ENCODE peak calls at places on chromosomes 5 and 9, in six cellular contexts. O, Z, C, F, N and S are unnamed samples.

GRCh38 chr5:126300293-126300692 is 122.9 kb upstream of the GRAMD2B start:
- DNase-seq in O (no peak), Z (no peak), C (no peak), F (no peak), N (no peak), S (no peak)

GRCh38 chr5:9533096-9533495 is 12.8 kb downstream of the SEMA5A start:
- DNase-seq in O (no peak), Z (peak; percentile 35), C (no peak), F (no peak), N (no peak), S (no peak)

GRCh38 chr9:12538842-12539584 is 154.2 kb upstream of the TYRP1 start:
- DNase-seq in O (no peak), Z (no peak), C (no peak), F (no peak), N (peak; percentile 58), S (no peak)

GRCh38 chr9:70136632-70137031 is 93.0 kb downstream of the MAMDC2 start:
- DNase-seq in O (no peak), Z (peak; percentile 69), C (no peak), F (no peak), N (no peak), S (no peak)

GRCh38 chr5:178230879-178231735 is 1.5 kb downstream of the PHYKPL start:
- DNase-seq in O (peak; percentile 65), Z (peak; percentile 51), C (peak; percentile 46), F (peak; percentile 69), N (peak; percentile 48), S (no peak)

GRCh38 chr5:180153991-180154390 is 55.0 kb downstream of the RASGEF1C start:
- DNase-seq in O (peak; percentile 2), Z (no peak), C (no peak), F (no peak), N (no peak), S (peak; percentile 5)

GRCh38 chr5:180643191-180643851 is 6.1 kb downstream of the FLT4 start:
- DNase-seq in O (no peak), Z (no peak), C (peak; percentile 5), F (no peak), N (no peak), S (no peak)

GRCh38 chr9:24059651-24060050 is 233.6 kb upstream of the ELAVL2 start:
- DNase-seq in O (no peak), Z (no peak), C (no peak), F (no peak), N (no peak), S (no peak)

GRCh38 chr5:135564305-135564704 is 14.5 kb downstream of the CXCL14 start:
- DNase-seq in O (no peak), Z (no peak), C (no peak), F (no peak), N (no peak), S (no peak)

GRCh38 chr5:179475211-179475840 is 75.0 kb upstream of the RUFY1 start:
- DNase-seq in O (no peak), Z (no peak), C (no peak), F (peak; percentile 76), N (no peak), S (no peak)

GRCh38 chr5:8060235-8061139 is 191.5 kb downstream of the MTRR start:
- DNase-seq in O (no peak), Z (no peak), C (no peak), F (peak; percentile 73), N (no peak), S (no peak)

GRCh38 chr5:59081693-59082092 is 498.8 kb downstream of the RAB3C start:
- DNase-seq in O (no peak), Z (no peak), C (no peak), F (no peak), N (no peak), S (no peak)

GRCh38 chr5:66538531-66538930 is 57.7 kb upstream of the MAST4 start:
- DNase-seq in O (no peak), Z (no peak), C (no peak), F (no peak), N (no peak), S (no peak)

GRCh38 chr9:126113176-126113575 is 213.5 kb upstream of the MVB12B start:
- DNase-seq in O (no peak), Z (no peak), C (no peak), F (peak; percentile 16), N (no peak), S (peak; percentile 7)

GRCh38 chr5:2782658-2783057 is 31.2 kb upstream of the IRX2 start:
- DNase-seq in O (no peak), Z (no peak), C (no peak), F (no peak), N (no peak), S (no peak)

GRCh38 chr9:130874783-130875182 is 21.8 kb downstream of the QRFP start:
- DNase-seq in O (no peak), Z (no peak), C (no peak), F (no peak), N (no peak), S (no peak)

GRCh38 chr9:127707766-127708165 is 978 bp downstream of the CFAP157 start:
- DNase-seq in O (peak; percentile 34), Z (no peak), C (no peak), F (no peak), N (no peak), S (no peak)

GRCh38 chr5:5207832-5208231 is 67.7 kb downstream of the ADAMTS16 start:
- DNase-seq in O (no peak), Z (no peak), C (no peak), F (no peak), N (no peak), S (no peak)

GRCh38 chr9:97556036-97556720 is 54.7 kb downstream of the TMOD1 start:
- DNase-seq in O (no peak), Z (no peak), C (no peak), F (no peak), N (no peak), S (no peak)

GRCh38 chr9:14270358-14271077 is 43.4 kb downstream of the NFIB start:
- DNase-seq in O (no peak), Z (peak; percentile 51), C (no peak), F (no peak), N (no peak), S (no peak)

GRCh38 chr5:42653705-42654104 is 102.9 kb upstream of the CCDC152 start:
- DNase-seq in O (no peak), Z (no peak), C (no peak), F (no peak), N (no peak), S (no peak)

GRCh38 chr5:143168171-143168681 is 235.3 kb downstream of the NR3C1 start:
- DNase-seq in O (no peak), Z (no peak), C (no peak), F (no peak), N (no peak), S (no peak)

GRCh38 chr5:40477856-40478546 is 201.7 kb upstream of the PTGER4 start:
- DNase-seq in O (no peak), Z (peak; percentile 29), C (no peak), F (no peak), N (no peak), S (no peak)

GRCh38 chr9:132163457-132163875 is 1.6 kb downstream of the NTNG2 start:
- DNase-seq in O (no peak), Z (peak; percentile 14), C (no peak), F (peak; percentile 78), N (no peak), S (no peak)
- H3K4me1 ChIP-seq in O (peaks cover 7% of the 10 kb centered on the region), Z (peaks cover 2% of the 10 kb centered on the region), C (peaks cover 33% of the 10 kb centered on the region), F (peaks cover 50% of the 10 kb centered on the region), N (peaks cover 51% of the 10 kb centered on the region), S (peaks cover 29% of the 10 kb centered on the region)

GRCh38 chr9:121774715-121775613 is 123.5 kb downstream of the DAB2IP start:
- DNase-seq in O (no peak), Z (no peak), C (peak; percentile 6), F (no peak), N (peak; percentile 11), S (no peak)
- H3K36me3 ChIP-seq in O (no peaks in the 10 kb centered on the region), Z (peaks cover 57% of the 10 kb centered on the region), C (peaks cover 85% of the 10 kb centered on the region), F (peaks cover 92% of the 10 kb centered on the region), N (no peaks in the 10 kb centered on the region), S (peaks cover 97% of the 10 kb centered on the region)

GRCh38 chr9:129412814-129413536 is 207.9 kb downstream of the C9orf50 start:
- DNase-seq in O (peak; percentile 55), Z (peak; percentile 78), C (peak; percentile 84), F (peak; percentile 88), N (peak; percentile 71), S (peak; percentile 67)
- TF ChIP-seq POLR2A in O (no peak), Z (peak; percentile 78), C (peak; percentile 57), F (peak; percentile 31), N (peak; percentile 73), S (no peak)

GRCh38 chr9:136720887-136721338 is 8.5 kb downstream of the DIPK1B start:
- DNase-seq in O (no peak), Z (no peak), C (no peak), F (no peak), N (no peak), S (no peak)
- H3K4me1 ChIP-seq in O (peaks cover 6% of the 10 kb centered on the region), Z (peaks cover 13% of the 10 kb centered on the region), C (peaks cover 62% of the 10 kb centered on the region), F (peaks cover 78% of the 10 kb centered on the region), N (peaks cover 34% of the 10 kb centered on the region), S (peaks cover 68% of the 10 kb centered on the region)

GRCh38 chr5:172918421-172919371 is 40.5 kb upstream of the RPL26L1 start:
- DNase-seq in O (peak; percentile 60), Z (no peak), C (no peak), F (no peak), N (no peak), S (peak; percentile 90)

GRCh38 chr5:172913117-172913850 is 45.9 kb upstream of the RPL26L1 start:
- DNase-seq in O (no peak), Z (no peak), C (peak; percentile 40), F (no peak), N (peak; percentile 78), S (peak; percentile 82)

GRCh38 chr5:172911628-172911880 is 47.7 kb upstream of the RPL26L1 start:
- DNase-seq in O (no peak), Z (no peak), C (no peak), F (no peak), N (no peak), S (no peak)

GRCh38 chr5:172911976-172912375 is 47.2 kb upstream of the RPL26L1 start:
- DNase-seq in O (no peak), Z (no peak), C (no peak), F (no peak), N (no peak), S (no peak)

GRCh38 chr5:172915514-172915913 is 43.7 kb upstream of the RPL26L1 start:
- DNase-seq in O (no peak), Z (no peak), C (no peak), F (no peak), N (no peak), S (no peak)
- H3K36me3 ChIP-seq in O (no peaks in the 10 kb centered on the region), Z (peaks cover 52% of the 10 kb centered on the region), C (peaks cover 63% of the 10 kb centered on the region), F (peaks cover 100% of the 10 kb centered on the region), N (peaks cover 5% of the 10 kb centered on the region), S (peaks cover 40% of the 10 kb centered on the region)